ENCODE peak calls at places on chromosomes 11 and 22, in seven cellular contexts. One of them, this sample, is unnamed. For H3K4me1, the result is how much of the 10 kb centered on the place peaks cover.

GRCh38 chr22:47571616-47572015 is 809.2 kb downstream of the TBC1D22A start:
- DNase-seq in tibial nerve: no peak
- DNase-seq in suprapubic skin: peak
- DNase-seq in A549: no peak
- DNase-seq in stomach: no peak
- DNase-seq in transverse colon: no peak
- DNase-seq in ovary: no peak
- DNase-seq in this sample: no peak

GRCh38 chr11:72519220-72519881 is 85.0 kb upstream of the CLPB start:
- DNase-seq in tibial nerve: no peak
- DNase-seq in suprapubic skin: no peak
- DNase-seq in A549: no peak
- DNase-seq in stomach: no peak
- DNase-seq in transverse colon: no peak
- DNase-seq in ovary: no peak
- DNase-seq in this sample: no peak

GRCh38 chr22:17047656-17048055 is 37.1 kb upstream of the IL17RA start:
- DNase-seq in tibial nerve: no peak
- DNase-seq in suprapubic skin: no peak
- DNase-seq in A549: no peak
- DNase-seq in stomach: no peak
- DNase-seq in transverse colon: no peak
- DNase-seq in ovary: no peak
- DNase-seq in this sample: no peak

GRCh38 chr11:46520971-46521745 is 72.7 kb downstream of the AMBRA1 start:
- DNase-seq in tibial nerve: no peak
- DNase-seq in suprapubic skin: no peak
- DNase-seq in A549: no peak
- DNase-seq in stomach: no peak
- DNase-seq in transverse colon: no peak
- DNase-seq in ovary: no peak
- DNase-seq in this sample: no peak

GRCh38 chr11:108592591-108593213 is 866 bp downstream of the EXPH5 start:
- DNase-seq in tibial nerve: no peak
- DNase-seq in suprapubic skin: no peak
- DNase-seq in A549: no peak
- DNase-seq in stomach: peak
- DNase-seq in transverse colon: peak
- DNase-seq in ovary: peak
- DNase-seq in this sample: no peak

GRCh38 chr22:41772198-41772597 is 28.3 kb upstream of the CCDC134 start:
- DNase-seq in tibial nerve: no peak
- DNase-seq in suprapubic skin: no peak
- DNase-seq in A549: peak
- DNase-seq in stomach: no peak
- DNase-seq in transverse colon: no peak
- DNase-seq in ovary: no peak
- DNase-seq in this sample: no peak

GRCh38 chr22:37334859-37335818 is 52.8 kb downstream of the CYTH4 start:
- DNase-seq in tibial nerve: no peak
- DNase-seq in suprapubic skin: no peak
- DNase-seq in A549: peak
- DNase-seq in stomach: no peak
- DNase-seq in transverse colon: no peak
- DNase-seq in ovary: no peak
- DNase-seq in this sample: no peak

GRCh38 chr11:117986981-117987495 is 844 bp downstream of the IL10RA start:
- DNase-seq in tibial nerve: no peak
- DNase-seq in suprapubic skin: no peak
- DNase-seq in A549: no peak
- DNase-seq in stomach: no peak
- DNase-seq in transverse colon: peak
- DNase-seq in ovary: no peak
- DNase-seq in this sample: no peak

GRCh38 chr11:44746894-44747293 is 20.1 kb downstream of the TSPAN18 start:
- DNase-seq in tibial nerve: no peak
- DNase-seq in suprapubic skin: peak
- DNase-seq in A549: no peak
- DNase-seq in stomach: no peak
- DNase-seq in transverse colon: no peak
- DNase-seq in ovary: no peak
- DNase-seq in this sample: no peak

GRCh38 chr11:13487661-13488030 is 8.2 kb downstream of the PTH start:
- DNase-seq in tibial nerve: no peak
- DNase-seq in suprapubic skin: no peak
- DNase-seq in A549: peak
- DNase-seq in stomach: no peak
- DNase-seq in transverse colon: no peak
- DNase-seq in ovary: no peak
- DNase-seq in this sample: no peak

DNA sequence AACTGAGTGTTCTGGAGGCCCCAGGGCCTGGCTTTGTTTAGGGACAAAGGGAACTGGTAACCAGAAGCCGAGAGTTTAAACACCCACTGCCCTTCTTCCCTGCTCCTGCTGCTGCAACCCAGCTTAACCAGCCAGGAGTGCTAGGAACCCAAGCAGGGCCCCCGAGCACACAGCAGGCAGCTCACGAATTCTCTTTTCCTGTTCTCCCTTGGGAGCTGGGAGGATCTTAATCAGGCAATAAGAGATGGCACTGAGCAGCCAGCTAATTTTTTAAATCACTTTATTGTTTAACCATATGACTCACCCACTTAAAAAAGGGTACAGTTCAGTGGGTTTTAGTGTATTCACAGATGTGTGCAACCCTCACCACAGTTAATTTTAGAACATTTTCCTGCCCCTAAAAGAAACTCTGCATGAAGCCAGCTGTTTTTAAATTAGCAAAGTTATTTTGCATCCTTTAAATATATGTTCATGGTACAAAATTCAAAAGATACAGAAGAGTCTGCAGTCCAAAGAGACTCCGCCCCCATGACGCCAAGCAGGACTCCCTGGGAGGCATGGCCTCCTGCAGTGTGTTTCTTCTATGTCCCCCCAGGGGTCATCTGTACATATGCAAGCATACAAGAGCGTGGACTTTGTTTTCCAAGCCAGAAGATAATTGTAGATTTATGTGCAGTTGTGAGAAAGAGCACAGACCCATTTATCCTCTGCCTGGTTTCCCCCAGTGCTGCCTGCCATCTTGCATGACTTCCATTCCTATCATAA is 18.9 kb upstream of the PPP6R3 start:
- DNase-seq in tibial nerve: no peak
- DNase-seq in suprapubic skin: no peak
- DNase-seq in A549: no peak
- DNase-seq in stomach: no peak
- DNase-seq in transverse colon: no peak
- DNase-seq in ovary: no peak
- DNase-seq in this sample: no peak
- TF ChIP-seq EP300 in tibial nerve: no peak
- TF ChIP-seq EP300 in suprapubic skin: no peak
- TF ChIP-seq EP300 in A549: no peak
- TF ChIP-seq EP300 in stomach: no peak
- TF ChIP-seq EP300 in transverse colon: no peak
- TF ChIP-seq EP300 in ovary: no peak
- TF ChIP-seq EP300 in this sample: no peak

DNA sequence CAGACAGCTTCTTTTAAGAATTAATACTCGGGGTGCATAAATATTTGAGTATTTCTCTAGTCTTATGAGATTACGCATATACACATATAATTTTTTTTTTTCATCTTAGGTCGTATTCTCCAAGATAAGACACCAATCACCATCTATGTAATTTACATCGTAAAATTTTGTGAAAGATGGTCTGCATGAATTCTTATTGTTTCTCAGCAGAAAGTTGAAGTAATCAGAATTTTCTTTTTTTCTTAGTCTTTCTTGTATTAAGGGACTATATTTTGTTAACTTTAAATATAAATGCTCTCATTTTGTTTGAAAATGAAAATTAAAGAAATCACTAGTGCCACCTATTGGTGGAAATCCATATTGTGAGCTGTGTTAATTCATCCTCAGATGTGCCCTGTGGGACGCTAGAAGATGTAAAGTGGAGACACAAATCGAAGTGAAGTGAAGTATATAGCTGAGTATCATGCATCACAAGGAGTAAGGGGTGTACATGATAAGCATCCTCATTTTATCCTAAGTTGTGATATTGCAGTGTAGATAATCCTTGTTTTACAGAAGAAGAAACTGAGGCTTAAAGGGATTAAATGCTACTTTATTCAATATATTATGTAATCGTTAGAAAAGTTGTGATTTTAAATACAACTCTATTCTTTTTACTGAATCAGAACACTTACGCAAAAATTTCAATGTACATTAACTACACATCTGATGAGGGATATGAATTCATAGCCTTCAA is 2084.3 kb downstream of the LRRC4C start:
- DNase-seq in tibial nerve: no peak
- DNase-seq in suprapubic skin: no peak
- DNase-seq in A549: peak
- DNase-seq in stomach: no peak
- DNase-seq in transverse colon: no peak
- DNase-seq in ovary: no peak
- DNase-seq in this sample: no peak
- TF ChIP-seq CTCF in tibial nerve: peak
- TF ChIP-seq CTCF in suprapubic skin: no peak
- TF ChIP-seq CTCF in A549: peak
- TF ChIP-seq CTCF in stomach: peak
- TF ChIP-seq CTCF in transverse colon: peak
- TF ChIP-seq CTCF in ovary: no peak
- TF ChIP-seq CTCF in this sample: peak

GRCh38 chr11:74626604-74627003 is 34.2 kb downstream of the POLD3 start:
- DNase-seq in tibial nerve: no peak
- DNase-seq in suprapubic skin: no peak
- DNase-seq in A549: no peak
- DNase-seq in stomach: no peak
- DNase-seq in transverse colon: no peak
- DNase-seq in ovary: no peak
- DNase-seq in this sample: no peak

GRCh38 chr11:74627381-74627780 is 35.0 kb downstream of the POLD3 start:
- DNase-seq in tibial nerve: no peak
- DNase-seq in suprapubic skin: no peak
- DNase-seq in A549: no peak
- DNase-seq in stomach: no peak
- DNase-seq in transverse colon: no peak
- DNase-seq in ovary: no peak
- DNase-seq in this sample: no peak

GRCh38 chr11:74633406-74634393 is 41.3 kb downstream of the POLD3 start:
- DNase-seq in tibial nerve: no peak
- DNase-seq in suprapubic skin: no peak
- DNase-seq in A549: no peak
- DNase-seq in stomach: no peak
- DNase-seq in transverse colon: no peak
- DNase-seq in ovary: no peak
- DNase-seq in this sample: no peak

GRCh38 chr11:74626130-74626529 is 33.7 kb downstream of the POLD3 start:
- DNase-seq in tibial nerve: no peak
- DNase-seq in suprapubic skin: no peak
- DNase-seq in A549: no peak
- DNase-seq in stomach: no peak
- DNase-seq in transverse colon: no peak
- DNase-seq in ovary: no peak
- DNase-seq in this sample: no peak

DNA sequence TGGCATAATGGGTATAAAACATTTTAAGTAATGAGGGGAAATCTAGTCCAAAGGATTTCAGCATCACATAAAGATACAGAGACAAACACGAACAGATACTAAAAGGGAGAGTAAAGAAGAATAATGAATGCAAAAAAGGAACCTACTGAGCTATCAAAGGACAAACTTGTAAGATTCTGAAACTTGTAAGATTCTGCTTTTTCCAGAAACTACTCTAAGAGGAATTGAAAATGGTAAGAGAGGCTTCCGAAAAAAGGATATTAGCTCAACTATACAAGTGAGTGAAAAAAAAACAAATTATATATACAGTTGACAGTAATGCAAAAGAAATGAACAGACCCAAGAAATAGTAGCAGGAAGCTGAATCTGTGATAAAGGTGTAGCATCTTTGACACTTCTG is 37.7 kb downstream of the POLD3 start:
- DNase-seq in tibial nerve: no peak
- DNase-seq in suprapubic skin: no peak
- DNase-seq in A549: no peak
- DNase-seq in stomach: no peak
- DNase-seq in transverse colon: no peak
- DNase-seq in ovary: no peak
- DNase-seq in this sample: no peak
- H3K4me1 ChIP-seq in tibial nerve: under half
- H3K4me1 ChIP-seq in suprapubic skin: under half
- H3K4me1 ChIP-seq in A549: under half
- H3K4me1 ChIP-seq in stomach: under half
- H3K4me1 ChIP-seq in transverse colon: under half
- H3K4me1 ChIP-seq in ovary: under half
- H3K4me1 ChIP-seq in this sample: under half

GRCh38 chr11:17206448-17206847 is 1.3 kb downstream of the PIK3C2A start:
- DNase-seq in tibial nerve: no peak
- DNase-seq in suprapubic skin: no peak
- DNase-seq in A549: no peak
- DNase-seq in stomach: no peak
- DNase-seq in transverse colon: no peak
- DNase-seq in ovary: no peak
- DNase-seq in this sample: no peak

GRCh38 chr11:17209939-17210245 is 2.1 kb upstream of the PIK3C2A start:
- DNase-seq in tibial nerve: no peak
- DNase-seq in suprapubic skin: no peak
- DNase-seq in A549: no peak
- DNase-seq in stomach: no peak
- DNase-seq in transverse colon: no peak
- DNase-seq in ovary: no peak
- DNase-seq in this sample: no peak

GRCh38 chr11:17208257-17208999 is 642 bp upstream of the PIK3C2A start:
- DNase-seq in tibial nerve: peak
- DNase-seq in suprapubic skin: no peak
- DNase-seq in A549: peak
- DNase-seq in stomach: peak
- DNase-seq in transverse colon: peak
- DNase-seq in ovary: no peak
- DNase-seq in this sample: peak

DNA sequence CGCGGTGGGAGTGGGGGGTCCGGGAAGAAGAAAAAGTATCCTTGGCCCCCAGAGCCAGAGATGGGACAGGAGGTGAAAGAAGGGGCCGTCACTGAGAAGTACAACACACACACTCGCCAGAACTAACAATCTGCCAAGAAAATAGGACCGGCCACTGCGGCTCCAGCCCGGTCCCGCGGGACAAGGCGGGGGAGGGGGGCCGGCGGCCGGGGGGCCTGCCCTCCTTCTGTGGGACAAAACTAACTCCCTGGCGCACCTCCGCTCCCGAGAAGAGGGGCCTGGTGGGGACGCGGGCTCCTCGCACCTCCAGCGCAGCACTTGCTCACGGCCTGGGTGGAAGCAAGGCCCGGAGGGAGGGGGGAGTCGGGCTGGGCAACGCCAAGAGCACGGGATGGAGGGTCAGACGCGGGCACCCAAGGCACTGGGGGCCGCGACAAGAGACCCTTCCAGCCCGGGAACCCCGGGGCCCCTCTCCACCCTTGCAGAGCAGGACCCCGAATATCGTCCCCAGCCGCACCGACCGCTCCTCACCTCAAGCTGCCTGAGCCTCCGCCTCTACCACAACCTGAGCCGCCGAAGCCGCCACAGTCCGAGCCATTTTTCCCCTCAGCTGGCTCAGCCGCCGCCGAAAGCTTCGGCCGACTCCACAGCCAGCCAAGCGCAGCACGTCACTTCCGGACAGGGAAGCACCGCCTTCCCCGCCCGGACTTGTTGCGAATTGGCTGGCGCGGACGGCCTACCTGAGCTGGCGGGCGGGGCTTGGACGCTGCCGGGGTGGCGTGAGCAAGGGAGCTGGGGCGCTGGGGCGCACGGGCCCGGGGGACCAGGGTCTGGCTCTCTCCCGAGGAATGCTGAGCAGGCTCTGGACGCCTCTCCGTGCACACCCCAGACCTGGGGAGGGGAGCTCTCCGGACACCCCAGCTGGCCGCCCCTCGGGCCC is at the start of gene PIK3C2A:
- DNase-seq in tibial nerve: peak
- DNase-seq in suprapubic skin: peak
- DNase-seq in A549: peak
- DNase-seq in stomach: peak
- DNase-seq in transverse colon: peak
- DNase-seq in ovary: peak
- DNase-seq in this sample: peak
- TF ChIP-seq EP300 in tibial nerve: peak
- TF ChIP-seq EP300 in suprapubic skin: no peak
- TF ChIP-seq EP300 in A549: no peak
- TF ChIP-seq EP300 in stomach: no peak
- TF ChIP-seq EP300 in transverse colon: no peak
- TF ChIP-seq EP300 in ovary: no peak
- TF ChIP-seq EP300 in this sample: no peak

This sample was measured in esophagus muscularis mucosa.